ENCODE peak calls at places on chromosomes 6 and 20, in four cellular contexts. F is endothelial cell; P is naive thymus-derived CD4-positive, alpha-beta T cell; A is activated naive CD8-positive, alpha-beta T cell treated with anti-CD3 and anti-CD28 coated beads for 36 hours. Z is an unnamed sample.

GRCh38 chr6:113936093-113936934 is 34.6 kb downstream of the HDAC2 start:
- DNase-seq in F (peak; percentile 41), A (no peak), P (no peak), Z (no peak)

GRCh38 chr20:22004946-22005345 is 299.5 kb downstream of the PAX1 start:
- DNase-seq in P (no peak), F (no peak), A (no peak), Z (no peak)

GRCh38 chr6:7200598-7201443 is 93.1 kb downstream of the RREB1 start:
- DNase-seq in P (no peak), F (no peak), A (no peak), Z (no peak)

GRCh38 chr20:13838664-13839063 is 53.8 kb downstream of the NDUFAF5 start:
- DNase-seq in F (no peak), P (no peak), A (no peak), Z (no peak)

GRCh38 chr20:45833030-45833882 is at the start of gene SNX21:
- DNase-seq in A (peak; percentile 38), P (no peak), F (peak; percentile 80), Z (peak; percentile 85)

GRCh38 chr6:73451166-73452106 is 661 bp downstream of the CGAS start:
- DNase-seq in A (peak; percentile 61), P (peak; percentile 24), F (peak; percentile 30), Z (peak; percentile 47)

GRCh38 chr6:35213824-35214756 is at the start of gene SCUBE3:
- DNase-seq in A (peak; percentile 12), P (peak; percentile 16), F (peak; percentile 55), Z (peak; percentile 42)

GRCh38 chr6:74805841-74806696 is 399.8 kb downstream of the COL12A1 start:
- DNase-seq in F (no peak), P (no peak), A (no peak), Z (peak; percentile 57)

GRCh38 chr20:50788045-50788867 is 6.6 kb upstream of the BCAS4 start:
- DNase-seq in F (no peak), A (no peak), P (no peak), Z (peak; percentile 70)

GRCh38 chr6:32355018-32355417 is 16.7 kb downstream of the TSBP1 start:
- DNase-seq in A (no peak), F (no peak), P (no peak), Z (no peak)

GRCh38 chr6:28258877-28259777 is at the start of gene NKAPL:
- DNase-seq in A (peak; percentile 68), F (no peak), P (peak; percentile 34), Z (peak; percentile 88)

GRCh38 chr20:62602550-62602949 is 39.8 kb upstream of the SLCO4A1 start:
- DNase-seq in P (no peak), F (no peak), A (peak; percentile 31), Z (no peak)

GRCh38 chr6:130913119-130913518 is 85.9 kb downstream of the SMLR1 start:
- DNase-seq in F (no peak), P (no peak), A (peak; percentile 24), Z (no peak)

GRCh38 chr6:158631678-158632537 is 12.6 kb downstream of the DYNLT1 start:
- DNase-seq in P (no peak), F (no peak), A (no peak), Z (peak; percentile 80)

GRCh38 chr6:157240059-157240959 is 83.0 kb downstream of the TMEM242 start:
- DNase-seq in P (no peak), A (no peak), F (no peak), Z (peak; percentile 75)

GRCh38 chr6:98824907-98825601 is 9.3 kb upstream of the POU3F2 start:
- DNase-seq in F (no peak), P (no peak), A (no peak), Z (no peak)

GRCh38 chr6:30151580-30151979 is 9.4 kb downstream of the TRIM10 start:
- DNase-seq in F (no peak), P (no peak), A (no peak), Z (no peak)

GRCh38 chr20:11111191-11111590 is 437.4 kb upstream of the JAG1 start:
- DNase-seq in F (no peak), A (no peak), P (no peak), Z (no peak)

GRCh38 chr6:118886641-118887040 is 7.3 kb upstream of the ASF1A start:
- DNase-seq in A (no peak), P (no peak), F (no peak), Z (no peak)

GRCh38 chr6:37103169-37104039 is 66.5 kb upstream of the PIM1 start:
- DNase-seq in A (peak; percentile 14), P (no peak), F (peak; percentile 43), Z (no peak)

GRCh38 chr20:53786071-53786444 is 192.4 kb upstream of the ZNF217 start:
- DNase-seq in A (no peak), F (no peak), P (no peak), Z (no peak)

GRCh38 chr20:38452880-38453624 is 17.9 kb upstream of the SNHG17 start:
- DNase-seq in P (no peak), A (no peak), F (no peak), Z (no peak)

GRCh38 chr20:61353261-61353995 is 101.4 kb downstream of the CDH4 start:
- DNase-seq in A (no peak), F (no peak), P (no peak), Z (no peak)

GRCh38 chr6:26439151-26439550 is 1.2 kb upstream of the BTN3A3 start:
- DNase-seq in P (no peak), F (no peak), A (no peak), Z (no peak)